ENCODE peak calls at places on chromosomes 7 and 10, in seven cellular contexts. L is endothelial cell of umbilical vein; U is Panc1; R is body of pancreas; V is dorsolateral prefrontal cortex; S is osteoblast; A is CD8-positive, alpha-beta T cell. X is an unnamed sample. For H3K27me3, the result is how much of the 10 kb centered on the place peaks cover.

GRCh38 chr10:127055263-127055662 is 141.1 kb downstream of the INSYN2A start:
- DNase-seq in R (no peak), V (no peak), U (no peak), L (no peak), S (no peak), A (no peak), X (no peak)

GRCh38 chr7:94452257-94452656 is 57.4 kb upstream of the CASD1 start:
- DNase-seq in U (no peak), R (peak), L (no peak), A (no peak), V (no peak), S (no peak), X (no peak)

GRCh38 chr7:23712368-23713284 is 2.6 kb downstream of the STK31 start:
- DNase-seq in A (no peak), S (peak), R (no peak), V (no peak), U (peak), L (peak), X (no peak)

GRCh38 chr7:16697507-16698199 is 51.7 kb downstream of the BZW2 start:
- DNase-seq in L (no peak), R (no peak), A (no peak), S (peak), V (no peak), U (no peak), X (no peak)

GRCh38 chr7:151423936-151424335 is 14.1 kb upstream of the WDR86 start:
- DNase-seq in S (no peak), R (no peak), L (no peak), A (no peak), U (no peak), V (no peak), X (no peak)

GRCh38 chr10:514137-514671 is 175.3 kb downstream of the DIP2C start:
- DNase-seq in V (peak), L (no peak), U (no peak), R (peak), A (no peak), S (no peak), X (no peak)

GRCh38 chr10:133141963-133142350 is 18.1 kb upstream of the KNDC1 start:
- DNase-seq in L (no peak), V (no peak), R (no peak), U (no peak), S (peak), A (no peak), X (no peak)

GRCh38 chr10:93475871-93476270 is 6.3 kb downstream of the MYOF start:
- DNase-seq in S (no peak), L (peak), A (no peak), U (peak), R (no peak), V (no peak), X (no peak)

GRCh38 chr7:149436358-149436757 is 24.5 kb downstream of the ZNF777 start:
- DNase-seq in L (no peak), R (no peak), S (no peak), A (no peak), U (no peak), V (no peak), X (no peak)

GRCh38 chr10:110042891-110043290 is 35.1 kb downstream of the ADD3 start:
- DNase-seq in U (no peak), V (no peak), L (no peak), S (no peak), A (no peak), R (no peak), X (no peak)

GRCh38 chr7:37092548-37092947 is 356.1 kb downstream of the ELMO1 start:
- DNase-seq in R (peak), A (no peak), S (no peak), U (no peak), L (no peak), V (no peak), X (no peak)

GRCh38 chr10:129921065-129921670 is 42.9 kb downstream of the EBF3 start:
- DNase-seq in L (no peak), R (no peak), S (no peak), U (no peak), V (no peak), A (no peak), X (no peak)

GRCh38 chr7:138456220-138456619 is 3.8 kb upstream of the TRIM24 start:
- DNase-seq in U (no peak), R (no peak), S (no peak), V (no peak), A (no peak), L (no peak), X (no peak)

GRCh38 chr10:21065621-21066248 is 168.6 kb upstream of the NEBL start:
- DNase-seq in R (no peak), V (no peak), S (no peak), U (no peak), L (no peak), A (no peak), X (no peak)

GRCh38 chr7:101362334-101363195 is at the start of gene COL26A1:
- DNase-seq in R (peak), U (no peak), V (no peak), S (peak), A (no peak), L (no peak), X (no peak)

GRCh38 chr10:115706482-115707076 is 566.4 kb downstream of the GFRA1 start:
- DNase-seq in U (peak), R (no peak), L (peak), V (no peak), S (no peak), A (no peak), X (no peak)

GRCh38 chr7:26525413-26526287 is 234.0 kb downstream of the SNX10 start:
- DNase-seq in U (no peak), S (no peak), L (no peak), R (no peak), V (no peak), A (no peak), X (no peak)

GRCh38 chr10:72084094-72084459 is 4.3 kb downstream of the SPOCK2 start:
- DNase-seq in U (no peak), L (no peak), V (no peak), S (peak), R (no peak), A (peak), X (peak)

GRCh38 chr7:152859781-152860191 is 100.2 kb downstream of the ACTR3B start:
- DNase-seq in U (no peak), V (no peak), L (no peak), S (no peak), A (no peak), R (no peak), X (no peak)

GRCh38 chr10:16393271-16393858 is 43.4 kb upstream of the PTER start:
- DNase-seq in S (no peak), U (no peak), L (no peak), V (no peak), R (no peak), A (no peak), X (no peak)

GRCh38 chr7:150940446-150941102 is 37.5 kb downstream of the KCNH2 start:
- DNase-seq in A (no peak), U (no peak), R (no peak), L (no peak), V (no peak), S (no peak), X (no peak)

GRCh38 chr10:128793726-128794655 is 667.8 kb upstream of the MKI67 start:
- DNase-seq in S (no peak), R (no peak), L (no peak), A (no peak), V (no peak), U (no peak), X (no peak)

DNA sequence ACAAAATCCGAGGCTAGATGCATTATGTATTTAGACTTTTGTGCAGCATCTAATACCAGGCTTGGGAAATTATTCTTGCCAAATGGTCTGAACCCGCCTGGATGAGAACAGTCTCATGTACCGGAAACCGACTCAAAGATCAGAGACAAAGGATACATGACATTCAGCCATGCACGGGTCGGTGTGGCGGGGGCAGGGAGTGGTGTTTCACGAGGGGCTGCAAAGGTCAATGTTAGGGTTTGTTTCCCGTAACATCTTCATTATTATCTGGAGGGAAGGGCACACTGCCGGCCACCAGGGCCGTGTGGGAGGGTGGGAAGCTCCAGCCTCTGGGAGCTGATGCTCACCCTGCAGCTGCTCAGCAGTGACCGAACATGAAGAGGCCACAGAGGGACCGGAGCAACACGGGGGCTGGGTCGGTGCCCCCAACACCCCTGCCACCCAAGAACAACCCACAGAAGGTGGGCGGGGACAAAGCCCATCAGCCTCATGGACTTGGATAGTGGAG is 23.1 kb downstream of the CNPY1 start:
- DNase-seq in A (no peak), L (no peak), R (no peak), U (no peak), S (no peak), V (no peak), X (no peak)
- H3K27me3 ChIP-seq in A (under half), L (under half), R (under half), U (under half), S (under half), V (under half), X (under half)

GRCh38 chr10:97520978-97521761 is 22.4 kb downstream of the UBTD1 start:
- DNase-seq in V (no peak), A (no peak), U (no peak), L (no peak), R (no peak), S (no peak), X (no peak)
- TF ChIP-seq CTCF in V (no peak), A (no peak), U (no peak), L (no peak), R (no peak), S (no peak), X (no peak)

GRCh38 chr10:100743626-100744135 is 1.7 kb upstream of the PAX2 start:
- DNase-seq in S (peak), L (peak), V (no peak), R (peak), A (peak), U (no peak), X (no peak)
- H3K27me3 ChIP-seq in S (half or more), L (half or more), V (half or more), R (under half), A (half or more), U (under half), X (half or more)

DNA sequence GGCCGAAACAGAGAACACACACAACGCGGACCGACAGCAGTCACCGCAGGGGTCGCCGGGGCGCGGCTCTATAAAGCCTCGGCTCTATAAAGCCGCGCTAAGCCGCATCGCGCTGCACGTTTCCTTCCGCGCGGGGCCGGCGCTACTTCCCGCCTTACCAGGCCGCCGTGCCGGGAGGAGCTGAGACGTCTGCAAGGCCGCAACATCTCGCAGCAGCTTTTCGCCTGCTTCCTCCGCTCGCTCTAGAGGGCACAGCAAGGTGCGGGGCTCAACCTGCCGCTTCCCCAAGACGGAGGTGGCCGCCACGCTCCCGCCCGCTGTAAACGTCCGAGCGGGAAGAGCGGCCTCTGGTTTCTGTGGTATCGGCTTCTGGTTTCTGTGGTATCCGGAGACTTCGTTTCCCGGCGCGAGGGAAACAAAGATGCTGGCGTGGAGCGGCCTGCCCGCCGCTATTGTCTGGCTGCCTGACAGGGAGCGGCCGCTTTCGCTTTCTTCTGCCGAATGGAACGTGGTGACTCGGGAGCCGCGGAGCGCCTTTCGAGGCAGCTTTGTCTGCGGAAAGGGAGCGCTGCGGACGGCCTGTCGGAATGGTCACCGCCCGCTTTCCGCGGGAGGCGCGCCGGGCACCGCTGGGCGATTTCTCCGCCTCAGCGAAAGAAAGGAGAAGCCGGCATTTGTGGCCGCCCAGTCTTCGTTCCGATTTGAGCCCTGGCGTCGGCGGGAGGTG is 91.8 kb downstream of the SPAG6 start:
- DNase-seq in V (peak), A (peak), R (peak), U (no peak), S (peak), L (peak), X (peak)
- TF ChIP-seq CTCF in V (peak), A (no peak), R (peak), U (no peak), S (no peak), L (peak), X (peak)

GRCh38 chr10:8071666-8072065 is 17.2 kb downstream of the GATA3 start:
- DNase-seq in R (no peak), V (no peak), A (no peak), U (no peak), L (no peak), S (no peak), X (no peak)
- H3K27me3 ChIP-seq in R (under half), V (half or more), A (under half), U (under half), L (under half), S (under half), X (under half)

DNA sequence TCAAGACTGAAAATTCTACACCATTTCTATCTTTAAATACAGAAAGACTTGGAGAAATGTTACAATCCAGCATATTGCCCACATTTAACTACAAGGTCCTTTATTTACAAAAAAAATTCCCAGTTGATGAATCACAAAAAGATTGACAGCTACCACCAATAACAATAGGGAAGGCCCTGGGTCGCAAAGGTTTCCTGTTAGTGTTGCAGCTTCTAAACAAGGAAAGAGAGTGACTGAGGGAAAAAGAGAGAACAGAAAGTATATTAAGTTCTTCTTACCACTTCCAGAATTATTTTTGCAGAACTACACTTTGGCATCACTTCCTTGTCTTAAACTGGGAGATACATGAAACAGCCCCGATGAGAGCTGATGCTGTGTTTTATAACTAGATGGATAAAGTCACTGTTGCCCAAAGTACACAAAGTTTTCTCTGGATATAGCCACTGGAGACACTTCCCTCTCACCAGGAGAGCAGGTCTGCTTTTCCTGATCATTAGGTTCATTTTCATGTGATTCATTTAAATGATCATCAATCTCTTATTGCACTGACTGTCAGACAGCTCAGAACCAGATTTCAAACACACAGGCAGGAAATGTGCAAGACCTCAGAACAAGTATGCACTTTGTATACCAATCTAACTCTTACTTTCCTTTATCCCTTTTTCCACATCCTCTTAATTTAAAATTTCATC is 57.0 kb downstream of the SHTN1 start:
- DNase-seq in U (peak), S (no peak), L (peak), A (no peak), R (no peak), V (no peak), X (no peak)
- TF ChIP-seq CTCF in U (no peak), S (no peak), L (no peak), A (no peak), R (no peak), V (no peak), X (no peak)

DNA sequence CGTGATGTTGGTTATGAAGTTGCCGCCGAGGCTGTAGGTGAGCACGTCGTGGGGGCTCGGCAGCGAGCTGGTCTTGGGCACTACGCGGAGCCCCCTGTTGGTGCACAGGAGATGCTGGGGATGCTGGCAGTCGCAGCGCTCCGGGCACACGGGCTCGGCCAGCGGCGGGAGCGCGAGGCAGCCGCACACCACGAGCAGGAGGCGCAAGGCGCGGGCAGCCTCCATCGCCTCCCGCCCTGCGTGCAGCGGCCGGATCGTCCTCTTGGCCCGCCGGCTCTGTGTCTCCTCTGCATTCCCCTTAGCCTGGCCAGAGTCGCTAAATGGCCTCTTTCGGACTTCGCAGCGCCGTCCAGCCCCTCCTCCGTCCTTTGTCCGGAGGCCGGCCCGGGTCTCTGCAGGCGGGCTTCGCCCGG is 302 bp downstream of the TRIL start:
- DNase-seq in A (no peak), U (no peak), R (peak), S (peak), L (peak), V (no peak), X (no peak)
- H3K27me3 ChIP-seq in A (under half), U (under half), R (under half), S (half or more), L (under half), V (under half), X (half or more)